ENCODE peak calls at places on chromosomes 6 and 20, in six cellular contexts. Z, L, O, F, Y and S are unnamed samples.

GRCh38 chr20:18705906-18706305 is 107.7 kb upstream of the SCP2D1 start:
- DNase-seq in Z (no peak), L (no peak), O (no peak), F (no peak), Y (no peak), S (no peak)

GRCh38 chr6:80338201-80338836 is 231.8 kb downstream of the BCKDHB start:
- DNase-seq in Z (peak; percentile 48), L (peak; percentile 40), O (peak; percentile 58), F (peak; percentile 12), Y (peak; percentile 84), S (no peak)

GRCh38 chr6:129748901-129749748 is 39.1 kb upstream of the ARHGAP18 start:
- DNase-seq in Z (no peak), L (no peak), O (no peak), F (no peak), Y (no peak), S (no peak)

GRCh38 chr6:37324131-37325033 is 29.4 kb upstream of the RNF8 start:
- DNase-seq in Z (no peak), L (no peak), O (no peak), F (peak; percentile 89), Y (no peak), S (no peak)

GRCh38 chr20:20568604-20569205 is 143.7 kb downstream of the RALGAPA2 start:
- DNase-seq in Z (no peak), L (peak; percentile 37), O (no peak), F (peak; percentile 25), Y (peak; percentile 58), S (no peak)

GRCh38 chr20:38460040-38460623 is 12.5 kb upstream of the RALGAPB start:
- DNase-seq in Z (no peak), L (no peak), O (peak; percentile 39), F (no peak), Y (peak; percentile 72), S (no peak)

GRCh38 chr6:41489284-41489851 is 56.8 kb upstream of the FOXP4 start:
- DNase-seq in Z (no peak), L (no peak), O (no peak), F (no peak), Y (no peak), S (no peak)

GRCh38 chr6:89888871-89889270 is 5.4 kb upstream of the GJA10 start:
- DNase-seq in Z (no peak), L (no peak), O (no peak), F (no peak), Y (no peak), S (no peak)

GRCh38 chr6:142926494-142927273 is 18.3 kb downstream of the HIVEP2 start:
- DNase-seq in Z (peak; percentile 45), L (peak; percentile 90), O (peak; percentile 93), F (no peak), Y (peak; percentile 75), S (peak; percentile 85)

GRCh38 chr20:5215592-5216304 is 88.9 kb downstream of the CDS2 start:
- DNase-seq in Z (no peak), L (no peak), O (no peak), F (no peak), Y (no peak), S (no peak)

GRCh38 chr6:157669747-157670216 is 153.3 kb upstream of the SNX9 start:
- DNase-seq in Z (no peak), L (no peak), O (peak; percentile 93), F (no peak), Y (peak; percentile 65), S (no peak)

GRCh38 chr20:48772183-48772976 is 55.4 kb downstream of the PREX1 start:
- DNase-seq in Z (no peak), L (no peak), O (peak; percentile 78), F (no peak), Y (no peak), S (no peak)

GRCh38 chr6:167572841-167573271 is 248.0 kb downstream of the TTLL2 start:
- DNase-seq in Z (no peak), L (no peak), O (peak; percentile 63), F (no peak), Y (no peak), S (no peak)

GRCh38 chr6:38095054-38095453 is 275.5 kb downstream of the ZFAND3 start:
- DNase-seq in Z (no peak), L (no peak), O (no peak), F (peak; percentile 13), Y (no peak), S (no peak)

GRCh38 chr20:46215913-46216707 is 92.2 kb downstream of the CDH22 start:
- DNase-seq in Z (no peak), L (no peak), O (no peak), F (no peak), Y (peak; percentile 46), S (no peak)

GRCh38 chr6:31794294-31794865 is 1.2 kb downstream of the VARS1 start:
- DNase-seq in Z (no peak), L (peak; percentile 38), O (no peak), F (no peak), Y (no peak), S (no peak)

GRCh38 chr6:26053929-26054658 is 33.1 kb upstream of the HFE start:
- DNase-seq in Z (no peak), L (no peak), O (no peak), F (no peak), Y (no peak), S (no peak)

GRCh38 chr20:258963-259362 is 1.4 kb downstream of the DEFB132 start:
- DNase-seq in Z (no peak), L (no peak), O (no peak), F (no peak), Y (no peak), S (no peak)

GRCh38 chr20:32605167-32605656 is 20.1 kb upstream of the NOL4L start:
- DNase-seq in Z (no peak), L (no peak), O (no peak), F (no peak), Y (peak; percentile 31), S (no peak)

GRCh38 chr6:39091163-39091562 is 23.8 kb downstream of the SAYSD1 start:
- DNase-seq in Z (no peak), L (no peak), O (no peak), F (no peak), Y (no peak), S (no peak)

GRCh38 chr20:3203315-3204123 is 963 bp downstream of the DDRGK1 start:
- DNase-seq in Z (no peak), L (peak; percentile 70), O (no peak), F (no peak), Y (peak; percentile 20), S (no peak)

GRCh38 chr6:126077810-126078791 is 91.8 kb downstream of the TRMT11 start:
- DNase-seq in Z (no peak), L (no peak), O (peak; percentile 90), F (no peak), Y (no peak), S (no peak)

GRCh38 chr6:155014715-155015300 is 19.7 kb downstream of the TIAM2 start:
- DNase-seq in Z (no peak), L (no peak), O (no peak), F (no peak), Y (no peak), S (no peak)

GRCh38 chr20:41050361-41051019 is 21.9 kb downstream of the TOP1 start:
- DNase-seq in Z (no peak), L (no peak), O (no peak), F (no peak), Y (peak; percentile 60), S (no peak)

GRCh38 chr20:7523288-7523687 is 417.0 kb downstream of the HAO1 start:
- DNase-seq in Z (no peak), L (no peak), O (no peak), F (no peak), Y (no peak), S (no peak)

GRCh38 chr6:68777956-68778355 is 142.9 kb downstream of the ADGRB3 start:
- DNase-seq in Z (no peak), L (no peak), O (no peak), F (no peak), Y (peak; percentile 12), S (no peak)

GRCh38 chr6:150528648-150529285 is 70.9 kb upstream of the PLEKHG1 start:
- DNase-seq in Z (peak; percentile 59), L (no peak), O (peak; percentile 91), F (no peak), Y (peak; percentile 52), S (no peak)

GRCh38 chr6:4806308-4807190 is 30.3 kb downstream of the CDYL start:
- DNase-seq in Z (no peak), L (no peak), O (no peak), F (no peak), Y (no peak), S (no peak)
- TF ChIP-seq CTCF in Z (no peak), L (no peak), O (no peak), F (peak; percentile 76), Y (no peak), S (peak; percentile 56)

DNA sequence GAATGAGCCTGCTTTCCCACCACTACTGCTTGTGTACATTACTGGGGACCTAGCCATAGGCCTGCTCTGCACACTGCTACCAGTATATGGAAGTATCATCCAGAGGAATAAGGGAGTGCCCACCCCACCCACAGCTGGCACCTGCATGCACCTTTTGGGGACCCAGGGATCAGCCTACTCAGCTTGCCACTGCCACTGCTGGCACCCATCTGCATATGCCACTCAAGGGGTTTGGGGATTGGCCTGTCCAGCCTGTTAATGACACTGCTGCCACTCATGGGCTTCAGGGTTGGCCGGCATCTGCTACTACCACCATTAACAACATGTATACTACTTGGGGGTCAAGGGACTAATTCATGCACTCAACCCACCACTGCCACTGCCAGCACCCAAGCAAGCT is 832.1 kb downstream of the PHF3 start:
- DNase-seq in Z (no peak), L (no peak), O (no peak), F (no peak), Y (no peak), S (peak; percentile 54)
- TF ChIP-seq CTCF in Z (no peak), L (no peak), O (no peak), F (no peak), Y (no peak), S (no peak)

DNA sequence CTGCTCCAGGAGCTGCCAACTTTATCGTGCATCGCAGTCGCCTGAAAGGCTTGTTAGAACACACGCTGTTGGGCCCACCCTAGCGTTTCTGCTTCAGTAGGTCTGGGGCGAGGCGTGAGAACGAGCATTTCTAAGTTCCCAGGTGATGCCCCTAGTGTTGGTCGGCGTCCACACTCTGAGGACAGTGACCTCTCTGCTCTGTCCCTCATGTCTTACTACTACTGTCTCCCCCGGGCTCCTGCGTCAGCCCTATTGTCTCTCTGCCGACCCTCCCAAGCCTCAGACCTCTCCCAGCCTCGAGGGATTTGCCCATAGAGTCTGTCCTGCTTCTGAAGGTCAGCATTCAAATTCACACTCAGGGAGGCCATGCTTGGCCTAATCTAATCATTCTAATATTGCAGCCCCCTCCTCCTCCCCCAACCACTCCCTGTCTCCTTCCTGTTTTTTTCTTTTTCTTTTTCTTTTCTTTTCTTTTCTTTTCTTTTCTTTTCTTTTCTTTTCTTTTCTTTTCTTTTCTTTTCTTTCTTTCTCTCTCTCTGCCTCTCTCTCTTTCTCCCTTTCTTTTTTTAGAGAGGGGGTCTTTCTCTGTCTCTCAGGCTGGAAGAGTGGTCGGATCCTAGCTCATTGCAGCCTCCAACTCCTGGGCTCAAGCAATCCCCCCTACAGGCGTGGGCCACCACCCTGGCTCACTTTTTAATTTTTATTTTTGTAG is 873 bp upstream of the ZFP64 start:
- DNase-seq in Z (no peak), L (peak; percentile 68), O (no peak), F (peak; percentile 33), Y (peak; percentile 49), S (no peak)
- TF ChIP-seq CTCF in Z (no peak), L (peak; percentile 46), O (no peak), F (no peak), Y (peak; percentile 10), S (no peak)

DNA sequence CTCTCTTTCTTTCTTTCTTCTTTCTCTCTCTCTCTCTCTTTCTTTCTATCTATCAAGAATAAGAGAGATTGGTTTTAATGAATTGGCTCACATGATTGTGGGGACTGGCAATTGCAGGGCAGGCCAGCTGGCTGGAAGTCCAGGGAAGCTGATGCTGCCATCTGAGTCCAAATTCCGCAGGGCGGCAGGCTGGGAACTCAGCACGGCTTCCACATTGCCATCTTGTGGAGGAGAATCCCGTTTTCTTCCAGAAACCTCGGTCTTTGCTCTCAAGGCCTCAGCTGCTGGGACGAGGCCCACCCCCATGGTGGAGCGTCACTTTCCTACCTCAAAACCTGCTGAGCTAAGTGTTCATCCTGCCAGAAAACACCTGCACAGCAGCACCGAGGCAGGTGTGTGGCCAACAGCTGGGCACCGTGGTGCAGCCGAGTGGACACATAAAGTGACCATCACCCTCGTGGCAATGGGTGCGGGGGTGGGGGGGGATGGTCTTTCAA is 58.8 kb upstream of the SLCO4A1 start:
- DNase-seq in Z (no peak), L (no peak), O (peak; percentile 78), F (no peak), Y (no peak), S (no peak)
- TF ChIP-seq CTCF in Z (no peak), L (no peak), O (peak; percentile 32), F (no peak), Y (no peak), S (peak; percentile 50)